ENCODE peak calls at places on chromosomes 6 and 20, in eight cellular contexts. P is heart left ventricle; T is HEK293T; D is BE2C; K is activated CD8-positive, alpha-beta memory T cell treated with anti-CD3 and anti-CD28 coated beads for 48 hours; Y is GF-D8; A is activated naive CD4-positive, alpha-beta T cell treated with Interleukin-2 at 50 U/mL for 16 hours; R is EH. Z is an unnamed sample.

GRCh38 chr6:37210313-37210898 is 40.5 kb downstream of the PIM1 start:
- DNase-seq in K (no peak), A (peak), T (peak), Y (peak), P (peak), D (peak), R (peak), Z (peak)

GRCh38 chr6:41284726-41285125 is 1.8 kb downstream of the TREM1 start:
- DNase-seq in P (no peak), A (no peak), D (no peak), Y (no peak), K (no peak), R (peak), T (no peak), Z (no peak)

GRCh38 chr20:21096321-21097043 is 9.7 kb downstream of the LINC00237 start:
- DNase-seq in Y (no peak), R (peak), A (no peak), D (peak), T (peak), P (no peak), K (no peak), Z (no peak)

GRCh38 chr6:79874531-79875132 is 72.7 kb downstream of the ELOVL4 start:
- DNase-seq in T (no peak), A (no peak), P (no peak), D (no peak), Y (peak), K (no peak), R (no peak), Z (no peak)

GRCh38 chr6:162964703-162965140 is 236.9 kb downstream of the PACRG start:
- DNase-seq in Y (no peak), K (no peak), A (no peak), T (no peak), P (peak), D (no peak), R (peak), Z (no peak)

GRCh38 chr6:136969930-136970329 is 47.8 kb downstream of the SLC35D3 start:
- DNase-seq in P (no peak), D (peak), Y (no peak), K (no peak), R (no peak), A (no peak), T (no peak), Z (no peak)

GRCh38 chr6:164322533-164322932 is 908.0 kb downstream of the QKI start:
- DNase-seq in T (no peak), Y (no peak), K (no peak), P (no peak), D (no peak), A (no peak), R (no peak), Z (no peak)

GRCh38 chr6:1610497-1611321 is 994 bp downstream of the FOXC1 start:
- DNase-seq in P (no peak), K (no peak), Y (no peak), D (peak), T (no peak), R (peak), A (no peak), Z (peak)

GRCh38 chr20:25195962-25196700 is 619 bp downstream of the ENTPD6 start:
- DNase-seq in P (no peak), D (peak), T (peak), A (peak), Y (no peak), K (no peak), R (peak), Z (no peak)

GRCh38 chr6:113632220-113632864 is 224.8 kb upstream of the MARCKS start:
- DNase-seq in T (no peak), R (peak), D (no peak), P (peak), A (peak), Y (no peak), K (no peak), Z (no peak)

GRCh38 chr20:1177680-1178079 is 7.1 kb downstream of the TMEM74B start:
- DNase-seq in Y (no peak), T (peak), K (no peak), D (no peak), R (peak), A (no peak), P (no peak), Z (no peak)

GRCh38 chr20:61913423-61914225 is 152.1 kb downstream of the TAF4 start:
- DNase-seq in Y (no peak), K (no peak), R (no peak), P (no peak), A (no peak), T (no peak), D (no peak), Z (no peak)

GRCh38 chr20:3927486-3928291 is 38.5 kb downstream of the PANK2 start:
- DNase-seq in Y (peak), P (no peak), R (no peak), K (no peak), T (no peak), D (no peak), A (no peak), Z (no peak)

GRCh38 chr6:108702106-108702851 is 141.6 kb downstream of the FOXO3 start:
- DNase-seq in K (no peak), Y (no peak), P (no peak), D (no peak), R (no peak), T (no peak), A (no peak), Z (no peak)

GRCh38 chr6:130587778-130588520 is 222.1 kb downstream of the TMEM200A start:
- DNase-seq in R (peak), P (no peak), Y (no peak), T (no peak), D (no peak), K (no peak), A (no peak), Z (no peak)

GRCh38 chr6:162364488-162364887 is 363.1 kb downstream of the PRKN start:
- DNase-seq in K (no peak), A (no peak), Y (no peak), D (no peak), R (no peak), T (no peak), P (no peak), Z (no peak)

GRCh38 chr6:108736832-108737231 is 111.4 kb upstream of the ARMC2 start:
- DNase-seq in K (no peak), P (no peak), T (no peak), A (no peak), Y (no peak), D (no peak), R (peak), Z (peak)

GRCh38 chr20:1326031-1326930 is 2.7 kb downstream of the SDCBP2 start:
- DNase-seq in T (no peak), Y (no peak), P (peak), K (no peak), A (no peak), D (no peak), R (peak), Z (no peak)

GRCh38 chr20:25584905-25585704 is at the start of gene NINL:
- DNase-seq in T (peak), P (peak), R (peak), D (peak), A (peak), K (peak), Y (no peak), Z (no peak)

GRCh38 chr6:1044040-1044836 is 267.7 kb upstream of the FOXQ1 start:
- DNase-seq in R (no peak), T (no peak), K (no peak), A (no peak), P (no peak), Y (no peak), D (no peak), Z (no peak)

GRCh38 chr6:44078219-44078794 is 48.9 kb downstream of the MRPL14 start:
- DNase-seq in D (no peak), Y (no peak), P (no peak), R (no peak), K (no peak), A (no peak), T (no peak), Z (no peak)

GRCh38 chr6:29995346-29995777 is 53.0 kb downstream of the HLA-A start:
- DNase-seq in D (no peak), K (no peak), P (no peak), R (peak), A (no peak), Y (no peak), T (no peak), Z (no peak)

GRCh38 chr6:73263570-73263909 is 544 bp upstream of the KHDC1 start:
- DNase-seq in A (no peak), K (no peak), T (no peak), P (no peak), Y (no peak), R (peak), D (no peak), Z (no peak)

GRCh38 chr20:45191926-45192325 is 14.9 kb upstream of the SEMG1 start:
- DNase-seq in K (no peak), R (no peak), D (no peak), Y (no peak), T (no peak), P (no peak), A (no peak), Z (no peak)

GRCh38 chr6:94736231-94736630 is 841.1 kb upstream of the MANEA start:
- DNase-seq in K (no peak), P (no peak), D (no peak), A (no peak), Y (no peak), T (no peak), R (no peak), Z (no peak)

GRCh38 chr20:50027611-50028105 is 44.9 kb downstream of the SNAI1 start:
- DNase-seq in T (no peak), R (peak), K (no peak), Y (no peak), P (peak), D (peak), A (no peak), Z (no peak)

Z was measured in GDM1.